ENCODE peak calls at places on chromosomes 7 and 10, in six cellular contexts. One of them, this sample, is unnamed.

GRCh38 chr10:52357986-52358385 is 43.9 kb downstream of the DKK1 start:
- DNase-seq in A549: no peak
- DNase-seq in HS-27A: no peak
- DNase-seq in activated CD4-positive, alpha-beta T cell treated with anti-CD3 and anti-CD28 coated beads for 36 hours: no peak
- DNase-seq in activated effector memory CD4-positive, alpha-beta T cell treated with anti-CD3 and anti-CD28 coated beads, Interleukin-2, amount 50 U/mL, for 16 hours: no peak
- DNase-seq in NCI-H1105 treated with DMSO at 0.1 percent for 48 hours: no peak
- DNase-seq in this sample: no peak

GRCh38 chr7:760006-760405 is 32.9 kb upstream of the PRKAR1B start:
- DNase-seq in A549: no peak
- DNase-seq in HS-27A: no peak
- DNase-seq in activated CD4-positive, alpha-beta T cell treated with anti-CD3 and anti-CD28 coated beads for 36 hours: no peak
- DNase-seq in activated effector memory CD4-positive, alpha-beta T cell treated with anti-CD3 and anti-CD28 coated beads, Interleukin-2, amount 50 U/mL, for 16 hours: peak; percentile 33
- DNase-seq in NCI-H1105 treated with DMSO at 0.1 percent for 48 hours: no peak
- DNase-seq in this sample: no peak

GRCh38 chr10:133131053-133131452 is 29.0 kb upstream of the KNDC1 start:
- DNase-seq in A549: no peak
- DNase-seq in HS-27A: no peak
- DNase-seq in activated CD4-positive, alpha-beta T cell treated with anti-CD3 and anti-CD28 coated beads for 36 hours: no peak
- DNase-seq in activated effector memory CD4-positive, alpha-beta T cell treated with anti-CD3 and anti-CD28 coated beads, Interleukin-2, amount 50 U/mL, for 16 hours: peak; percentile 55
- DNase-seq in NCI-H1105 treated with DMSO at 0.1 percent for 48 hours: no peak
- DNase-seq in this sample: peak; percentile 67

GRCh38 chr10:71776528-71776927 is 3.2 kb upstream of the VSIR start:
- DNase-seq in A549: no peak
- DNase-seq in HS-27A: no peak
- DNase-seq in activated CD4-positive, alpha-beta T cell treated with anti-CD3 and anti-CD28 coated beads for 36 hours: no peak
- DNase-seq in activated effector memory CD4-positive, alpha-beta T cell treated with anti-CD3 and anti-CD28 coated beads, Interleukin-2, amount 50 U/mL, for 16 hours: no peak
- DNase-seq in NCI-H1105 treated with DMSO at 0.1 percent for 48 hours: no peak
- DNase-seq in this sample: no peak

GRCh38 chr10:70733051-70733450 is 52.1 kb downstream of the TBATA start:
- DNase-seq in A549: no peak
- DNase-seq in HS-27A: no peak
- DNase-seq in activated CD4-positive, alpha-beta T cell treated with anti-CD3 and anti-CD28 coated beads for 36 hours: no peak
- DNase-seq in activated effector memory CD4-positive, alpha-beta T cell treated with anti-CD3 and anti-CD28 coated beads, Interleukin-2, amount 50 U/mL, for 16 hours: no peak
- DNase-seq in NCI-H1105 treated with DMSO at 0.1 percent for 48 hours: no peak
- DNase-seq in this sample: no peak

GRCh38 chr10:132341017-132341416 is 9.0 kb downstream of the LRRC27 start:
- DNase-seq in A549: no peak
- DNase-seq in HS-27A: no peak
- DNase-seq in activated CD4-positive, alpha-beta T cell treated with anti-CD3 and anti-CD28 coated beads for 36 hours: no peak
- DNase-seq in activated effector memory CD4-positive, alpha-beta T cell treated with anti-CD3 and anti-CD28 coated beads, Interleukin-2, amount 50 U/mL, for 16 hours: no peak
- DNase-seq in NCI-H1105 treated with DMSO at 0.1 percent for 48 hours: no peak
- DNase-seq in this sample: no peak

GRCh38 chr10:118668228-118668952 is 72.9 kb upstream of the PRLHR start:
- DNase-seq in A549: no peak
- DNase-seq in HS-27A: no peak
- DNase-seq in activated CD4-positive, alpha-beta T cell treated with anti-CD3 and anti-CD28 coated beads for 36 hours: no peak
- DNase-seq in activated effector memory CD4-positive, alpha-beta T cell treated with anti-CD3 and anti-CD28 coated beads, Interleukin-2, amount 50 U/mL, for 16 hours: no peak
- DNase-seq in NCI-H1105 treated with DMSO at 0.1 percent for 48 hours: no peak
- DNase-seq in this sample: peak; percentile 61

GRCh38 chr10:47176206-47176902 is 123.6 kb upstream of the GDF10 start:
- DNase-seq in A549: no peak
- DNase-seq in HS-27A: no peak
- DNase-seq in activated CD4-positive, alpha-beta T cell treated with anti-CD3 and anti-CD28 coated beads for 36 hours: no peak
- DNase-seq in activated effector memory CD4-positive, alpha-beta T cell treated with anti-CD3 and anti-CD28 coated beads, Interleukin-2, amount 50 U/mL, for 16 hours: no peak
- DNase-seq in NCI-H1105 treated with DMSO at 0.1 percent for 48 hours: no peak
- DNase-seq in this sample: peak; percentile 28

GRCh38 chr7:55532150-55532917 is 40.0 kb downstream of the VOPP1 start:
- DNase-seq in A549: no peak
- DNase-seq in HS-27A: no peak
- DNase-seq in activated CD4-positive, alpha-beta T cell treated with anti-CD3 and anti-CD28 coated beads for 36 hours: peak; percentile 59
- DNase-seq in activated effector memory CD4-positive, alpha-beta T cell treated with anti-CD3 and anti-CD28 coated beads, Interleukin-2, amount 50 U/mL, for 16 hours: no peak
- DNase-seq in NCI-H1105 treated with DMSO at 0.1 percent for 48 hours: no peak
- DNase-seq in this sample: no peak

GRCh38 chr10:121556448-121556847 is 41.8 kb downstream of the FGFR2 start:
- DNase-seq in A549: no peak
- DNase-seq in HS-27A: no peak
- DNase-seq in activated CD4-positive, alpha-beta T cell treated with anti-CD3 and anti-CD28 coated beads for 36 hours: no peak
- DNase-seq in activated effector memory CD4-positive, alpha-beta T cell treated with anti-CD3 and anti-CD28 coated beads, Interleukin-2, amount 50 U/mL, for 16 hours: no peak
- DNase-seq in NCI-H1105 treated with DMSO at 0.1 percent for 48 hours: no peak
- DNase-seq in this sample: no peak

GRCh38 chr7:135434047-135434446 is 75.9 kb downstream of the CNOT4 start:
- DNase-seq in A549: no peak
- DNase-seq in HS-27A: no peak
- DNase-seq in activated CD4-positive, alpha-beta T cell treated with anti-CD3 and anti-CD28 coated beads for 36 hours: no peak
- DNase-seq in activated effector memory CD4-positive, alpha-beta T cell treated with anti-CD3 and anti-CD28 coated beads, Interleukin-2, amount 50 U/mL, for 16 hours: no peak
- DNase-seq in NCI-H1105 treated with DMSO at 0.1 percent for 48 hours: no peak
- DNase-seq in this sample: no peak

GRCh38 chr7:24755541-24756416 is 1.5 kb downstream of the GSDME start:
- DNase-seq in A549: no peak
- DNase-seq in HS-27A: no peak
- DNase-seq in activated CD4-positive, alpha-beta T cell treated with anti-CD3 and anti-CD28 coated beads for 36 hours: peak; percentile 37
- DNase-seq in activated effector memory CD4-positive, alpha-beta T cell treated with anti-CD3 and anti-CD28 coated beads, Interleukin-2, amount 50 U/mL, for 16 hours: no peak
- DNase-seq in NCI-H1105 treated with DMSO at 0.1 percent for 48 hours: no peak
- DNase-seq in this sample: no peak

GRCh38 chr10:98425511-98426352 is 10.8 kb upstream of the PYROXD2 start:
- DNase-seq in A549: peak; percentile 64
- DNase-seq in HS-27A: no peak
- DNase-seq in activated CD4-positive, alpha-beta T cell treated with anti-CD3 and anti-CD28 coated beads for 36 hours: peak; percentile 73
- DNase-seq in activated effector memory CD4-positive, alpha-beta T cell treated with anti-CD3 and anti-CD28 coated beads, Interleukin-2, amount 50 U/mL, for 16 hours: peak; percentile 76
- DNase-seq in NCI-H1105 treated with DMSO at 0.1 percent for 48 hours: no peak
- DNase-seq in this sample: peak; percentile 91

This sample was measured in endodermal cell.